ENCODE peak calls at places on chromosome 16, in ten cellular contexts. H is H1, V is tibial nerve, R is A549, C is stomach, T is SK-N-SH, P is HepG2, G is sigmoid colon, A is transverse colon, O is GM12878. E is an unnamed sample.

GRCh38 chr16:11361043-11361442 is 15.8 kb downstream of the RMI2 start:
- DNase-seq in R (no peak), A (no peak), G (no peak), O (no peak), C (no peak), H (no peak), V (no peak), T (no peak), P (no peak), E (no peak)

GRCh38 chr16:49021136-49021535 is 260.5 kb downstream of the CBLN1 start:
- DNase-seq in O (no peak), T (peak), C (no peak), P (no peak), V (no peak), H (no peak), R (no peak), G (peak), A (no peak), E (no peak)

GRCh38 chr16:4244254-4244812 is 2.5 kb upstream of the SRL start:
- DNase-seq in V (no peak), G (no peak), A (no peak), H (no peak), C (peak), T (no peak), R (no peak), O (no peak), P (no peak), E (no peak)

GRCh38 chr16:53892155-53892554 is 188.2 kb downstream of the FTO start:
- DNase-seq in T (peak), C (peak), P (peak), V (peak), G (no peak), A (peak), R (peak), O (no peak), H (no peak), E (no peak)

GRCh38 chr16:56013962-56014552 is 138.9 kb upstream of the CES5A start:
- DNase-seq in G (no peak), C (no peak), P (peak), T (no peak), A (peak), R (peak), O (no peak), H (peak), V (no peak), E (no peak)

GRCh38 chr16:10988164-10988803 is 43.9 kb downstream of the CLEC16A start:
- DNase-seq in G (no peak), R (no peak), T (no peak), A (no peak), P (no peak), C (no peak), H (no peak), O (no peak), V (no peak), E (no peak)

GRCh38 chr16:46690281-46691178 is 1.1 kb downstream of the ORC6 start:
- DNase-seq in T (no peak), V (no peak), R (no peak), O (no peak), A (peak), G (no peak), P (peak), H (no peak), C (no peak), E (no peak)

GRCh38 chr16:27040671-27041070 is 26.1 kb upstream of the C16orf82 start:
- DNase-seq in T (no peak), R (no peak), O (no peak), V (no peak), H (no peak), A (no peak), C (no peak), P (no peak), G (no peak), E (no peak)

GRCh38 chr16:67441289-67441753 is 10.4 kb downstream of the HSD11B2 start:
- DNase-seq in V (no peak), C (peak), T (no peak), A (peak), R (no peak), P (no peak), H (no peak), G (no peak), O (no peak), E (peak)

GRCh38 chr16:29985271-29985811 is 10.1 kb downstream of the HIRIP3 start:
- DNase-seq in G (no peak), A (no peak), C (no peak), O (no peak), R (no peak), P (no peak), T (no peak), H (no peak), V (no peak), E (peak)

GRCh38 chr16:48542020-48542473 is 67.9 kb downstream of the N4BP1 start:
- DNase-seq in R (peak), C (no peak), A (peak), P (no peak), T (peak), G (peak), V (peak), O (no peak), H (no peak), E (no peak)

GRCh38 chr16:66899310-66899944 is 19.1 kb downstream of the PDP2 start:
- DNase-seq in V (no peak), C (no peak), G (no peak), P (no peak), O (no peak), T (peak), R (no peak), H (no peak), A (no peak), E (no peak)

GRCh38 chr16:89557230-89557935 is 3.1 kb upstream of the RPL13 start:
- DNase-seq in H (no peak), R (peak), T (peak), C (peak), V (peak), G (peak), A (peak), O (no peak), P (peak), E (no peak)

GRCh38 chr16:56409195-56409594 is 16.1 kb downstream of the AMFR start:
- DNase-seq in C (no peak), V (no peak), A (no peak), T (no peak), R (peak), H (no peak), P (peak), O (no peak), G (no peak), E (no peak)

GRCh38 chr16:77660311-77660710 is 62.0 kb upstream of the NUDT7 start:
- DNase-seq in O (no peak), A (no peak), G (no peak), V (no peak), C (no peak), R (peak), P (peak), T (peak), H (no peak), E (no peak)
- TF ChIP-seq CTCF in O (no peak), A (peak), G (peak), V (peak), C (peak), R (peak), P (peak), T (peak), H (peak), E (no peak)

GRCh38 chr16:87356491-87356853 is 27.1 kb downstream of the FBXO31 start:
- DNase-seq in R (no peak), T (no peak), A (no peak), V (no peak), H (no peak), P (no peak), C (no peak), G (no peak), O (no peak), E (no peak)
- TF ChIP-seq EP300 in R (no peak), T (no peak), A (no peak), V (no peak), H (no peak), P (no peak), C (no peak), G (no peak), O (no peak), E (no peak)

GRCh38 chr16:85333744-85334640 is 221.7 kb upstream of the CIBAR2 start:
- DNase-seq in C (no peak), A (no peak), T (peak), P (no peak), V (no peak), G (no peak), R (no peak), H (no peak), O (no peak), E (no peak)

GRCh38 chr16:85333337-85333736 is 221.1 kb upstream of the CIBAR2 start:
- DNase-seq in A (no peak), T (no peak), P (no peak), C (no peak), G (no peak), H (no peak), R (no peak), O (no peak), V (no peak), E (no peak)

GRCh38 chr16:85334718-85335583 is 222.7 kb upstream of the CIBAR2 start:
- DNase-seq in R (no peak), C (peak), P (peak), T (peak), G (no peak), V (no peak), O (no peak), H (no peak), A (peak), E (no peak)

GRCh38 chr16:85337910-85338637 is 225.8 kb upstream of the CIBAR2 start:
- DNase-seq in P (no peak), H (no peak), G (no peak), T (no peak), V (no peak), R (no peak), C (no peak), A (no peak), O (no peak), E (no peak)

GRCh38 chr16:85335584-85336492 is 223.6 kb upstream of the CIBAR2 start:
- DNase-seq in G (no peak), C (no peak), H (no peak), P (no peak), R (peak), T (no peak), O (no peak), A (peak), V (no peak), E (no peak)
- TF ChIP-seq CTCF in G (no peak), C (no peak), H (no peak), P (no peak), R (no peak), T (no peak), O (no peak), A (no peak), V (no peak), E (no peak)

GRCh38 chr16:80746231-80746630 is 58.2 kb downstream of the CDYL2 start:
- DNase-seq in A (no peak), T (no peak), R (no peak), C (no peak), O (no peak), P (no peak), H (no peak), V (no peak), G (no peak), E (no peak)
- TF ChIP-seq EP300 in A (no peak), T (no peak), R (no peak), C (no peak), O (no peak), P (no peak), H (no peak), V (no peak), G (no peak), E (no peak)

GRCh38 chr16:58333937-58334336 is 39.1 kb upstream of the PRSS54 start:
- DNase-seq in T (no peak), P (peak), G (no peak), H (no peak), V (no peak), A (no peak), O (no peak), R (no peak), C (no peak), E (no peak)

GRCh38 chr16:58338205-58338604 is 43.4 kb upstream of the PRSS54 start:
- DNase-seq in P (no peak), A (no peak), O (no peak), C (no peak), H (no peak), T (no peak), V (no peak), R (no peak), G (no peak), E (no peak)

GRCh38 chr16:58337090-58337444 is 42.2 kb upstream of the PRSS54 start:
- DNase-seq in C (no peak), H (no peak), V (no peak), T (no peak), A (no peak), R (no peak), P (no peak), G (no peak), O (no peak), E (no peak)

GRCh38 chr16:58336332-58337089 is 41.7 kb upstream of the PRSS54 start:
- DNase-seq in O (peak), V (peak), G (peak), P (peak), T (peak), R (peak), C (peak), H (peak), A (peak), E (peak)

DNA sequence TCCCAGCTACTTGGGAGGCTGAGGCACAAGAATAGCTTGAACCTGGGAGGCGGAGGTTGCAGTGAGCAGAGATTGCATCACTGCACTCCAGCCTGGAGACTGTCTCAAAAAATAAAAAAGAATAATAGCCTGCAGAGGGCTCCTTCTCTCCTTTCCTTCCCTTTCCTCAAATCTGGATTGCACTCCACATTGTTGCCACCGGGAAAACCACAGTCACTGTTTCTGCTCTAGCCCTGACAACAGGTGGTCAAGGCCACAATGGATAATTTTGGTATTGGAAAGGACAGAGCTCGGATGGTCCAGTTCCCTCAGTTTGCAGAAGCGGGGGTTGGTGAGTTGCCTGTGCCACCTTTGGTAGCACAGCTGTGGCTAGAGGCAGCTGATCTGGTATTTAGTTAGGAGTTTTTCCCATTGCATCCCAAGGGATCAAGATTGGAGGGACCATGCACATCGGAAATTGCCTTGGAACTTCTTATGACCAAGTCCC is 44.7 kb upstream of the PRSS54 start:
- DNase-seq in H (no peak), C (no peak), V (no peak), O (no peak), G (no peak), R (peak), A (no peak), T (peak), P (peak), E (no peak)
- TF ChIP-seq CTCF in H (peak), C (no peak), V (no peak), O (no peak), G (no peak), R (peak), A (no peak), T (peak), P (peak), E (no peak)

DNA sequence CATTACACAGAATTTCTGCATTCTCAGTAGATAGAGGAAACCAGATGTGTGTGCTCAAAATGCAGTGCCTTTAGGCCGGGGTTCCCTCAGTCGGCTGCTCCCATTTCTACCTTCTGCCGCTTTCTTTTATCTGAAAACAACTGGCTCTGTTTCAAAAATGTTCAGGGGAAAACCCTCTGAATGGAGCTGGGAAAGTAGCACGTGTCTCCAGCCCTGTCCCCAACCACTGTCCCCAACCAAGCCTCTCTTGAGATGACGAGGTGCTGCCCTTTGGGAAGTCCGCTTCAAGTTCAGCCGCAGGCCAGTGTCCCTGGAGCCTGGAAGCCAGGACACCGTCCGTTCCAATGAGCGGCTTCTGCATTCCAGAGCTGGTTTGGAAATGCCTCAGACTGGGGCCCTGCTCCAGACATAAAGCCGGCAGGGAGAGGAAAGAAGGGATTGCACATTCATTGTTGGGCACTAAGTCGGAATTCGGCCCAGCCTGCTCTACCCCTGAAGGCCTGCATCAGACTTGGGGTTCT is 111.2 kb downstream of the BANP start:
- DNase-seq in P (no peak), O (no peak), H (no peak), V (peak), C (no peak), A (no peak), R (no peak), G (peak), T (peak), E (peak)
- TF ChIP-seq EP300 in P (no peak), O (no peak), H (no peak), V (no peak), C (no peak), A (no peak), R (no peak), G (no peak), T (no peak), E (no peak)

GRCh38 chr16:2717360-2718263 is 2.4 kb downstream of the PRSS27 start:
- DNase-seq in A (no peak), V (no peak), T (no peak), P (no peak), R (no peak), O (no peak), G (no peak), C (no peak), H (no peak), E (no peak)

GRCh38 chr16:2715519-2715918 is 4.5 kb downstream of the PRSS27 start:
- DNase-seq in G (no peak), O (no peak), A (peak), T (no peak), H (no peak), C (peak), V (peak), R (no peak), P (no peak), E (no peak)

GRCh38 chr16:2715064-2715463 is 5.0 kb downstream of the PRSS27 start:
- DNase-seq in A (no peak), V (no peak), G (no peak), T (no peak), H (no peak), P (no peak), R (no peak), C (no peak), O (no peak), E (no peak)

GRCh38 chr16:2716101-2716885 is 3.7 kb downstream of the PRSS27 start:
- DNase-seq in O (no peak), G (no peak), P (no peak), A (no peak), H (no peak), R (no peak), T (no peak), C (no peak), V (no peak), E (no peak)

DNA sequence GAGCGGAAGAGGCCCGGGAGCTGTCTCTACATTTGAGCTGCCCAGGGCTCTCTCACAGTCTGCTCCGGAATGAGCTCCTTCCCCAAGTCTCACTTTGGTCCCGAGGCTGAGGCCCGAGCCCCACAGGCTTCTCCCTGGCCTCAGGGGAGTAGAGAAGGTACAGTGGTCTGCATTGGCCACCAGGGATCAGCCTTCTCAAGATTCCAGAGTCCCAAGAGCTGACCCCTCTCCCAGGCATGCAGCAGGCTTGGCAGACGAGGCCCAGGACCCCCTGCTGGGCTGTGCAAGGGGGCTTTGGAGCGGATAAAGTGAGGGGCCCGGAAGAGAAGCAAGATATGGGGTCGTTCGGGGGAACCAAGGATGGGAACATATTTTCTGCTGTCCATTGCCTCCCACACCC is 3.1 kb downstream of the PRSS27 start:
- DNase-seq in C (no peak), A (no peak), P (no peak), V (no peak), H (no peak), R (no peak), G (no peak), T (no peak), O (no peak), E (no peak)
- TF ChIP-seq CTCF in C (no peak), A (no peak), P (peak), V (no peak), H (peak), R (no peak), G (no peak), T (no peak), O (no peak), E (no peak)

GRCh38 chr16:83530293-83530692 is 277.5 kb upstream of the HSBP1 start:
- DNase-seq in P (no peak), O (no peak), R (no peak), T (no peak), A (no peak), V (no peak), C (no peak), G (no peak), H (no peak), E (no peak)
- TF ChIP-seq EP300 in P (no peak), O (no peak), R (no peak), T (no peak), A (no peak), V (no peak), C (no peak), G (no peak), H (no peak), E (no peak)

DNA sequence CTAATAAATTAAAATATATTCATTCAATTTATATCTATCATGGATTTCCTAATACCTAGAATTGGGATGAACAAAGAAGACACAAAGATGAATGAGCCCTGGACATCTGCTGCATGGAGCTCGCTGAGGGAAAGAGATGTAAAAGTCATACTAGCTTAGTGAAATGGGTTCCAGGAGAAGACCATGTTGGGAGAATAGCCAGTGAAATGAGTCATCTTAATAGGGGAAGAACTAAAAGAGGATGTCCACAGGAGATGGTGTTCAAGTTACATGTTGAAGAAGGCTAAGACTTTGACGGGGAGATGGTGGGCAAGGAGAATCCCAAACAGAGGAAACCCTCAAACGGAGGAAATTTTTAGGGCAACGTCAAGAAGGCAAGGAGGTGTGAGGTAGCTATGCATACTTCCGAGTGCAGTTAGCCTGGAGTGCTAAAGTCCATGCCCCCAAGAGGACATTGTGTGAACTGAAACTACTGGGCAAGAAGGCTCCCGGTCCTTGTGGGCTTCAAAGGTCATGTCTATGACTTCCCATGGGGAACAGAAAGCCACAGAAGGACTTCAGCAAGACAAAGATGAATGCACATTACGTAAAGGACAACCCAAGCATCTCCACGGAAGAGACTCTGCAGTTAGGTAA is 220.5 kb upstream of the CDH11 start:
- DNase-seq in O (no peak), G (no peak), T (no peak), R (peak), P (no peak), V (no peak), H (no peak), C (no peak), A (no peak), E (no peak)
- TF ChIP-seq CTCF in O (no peak), G (no peak), T (no peak), R (no peak), P (no peak), V (no peak), H (peak), C (no peak), A (no peak), E (no peak)